ENCODE peak calls at places on chromosomes 3 and 15, in four cellular contexts. One of them, this sample, is unnamed.

GRCh38 chr3:107928084-107928445 is 162.8 kb downstream of the CD47 start:
- DNase-seq in tibial artery: no peak
- DNase-seq in AG09319: no peak
- DNase-seq in PC-9: no peak
- DNase-seq in this sample: no peak

GRCh38 chr15:68585574-68586273 is 6.9 kb downstream of the CORO2B start:
- DNase-seq in tibial artery: peak
- DNase-seq in AG09319: no peak
- DNase-seq in PC-9: no peak
- DNase-seq in this sample: no peak

GRCh38 chr15:72968531-72968922 is 83.7 kb upstream of the NEO1 start:
- DNase-seq in tibial artery: no peak
- DNase-seq in AG09319: no peak
- DNase-seq in PC-9: no peak
- DNase-seq in this sample: no peak

GRCh38 chr15:97904196-97904572 is 56.3 kb upstream of the ARRDC4 start:
- DNase-seq in tibial artery: peak
- DNase-seq in AG09319: peak
- DNase-seq in PC-9: peak
- DNase-seq in this sample: peak

GRCh38 chr15:62020576-62021160 is 39.6 kb downstream of the VPS13C start:
- DNase-seq in tibial artery: no peak
- DNase-seq in AG09319: no peak
- DNase-seq in PC-9: no peak
- DNase-seq in this sample: no peak

GRCh38 chr3:82641701-82642100 is 880.3 kb upstream of the GBE1 start:
- DNase-seq in tibial artery: no peak
- DNase-seq in AG09319: no peak
- DNase-seq in PC-9: no peak
- DNase-seq in this sample: no peak

GRCh38 chr3:193714523-193715137 is 121.6 kb downstream of the OPA1 start:
- DNase-seq in tibial artery: no peak
- DNase-seq in AG09319: no peak
- DNase-seq in PC-9: no peak
- DNase-seq in this sample: no peak

GRCh38 chr3:121747976-121748375 is 1.6 kb downstream of the GOLGB1 start:
- DNase-seq in tibial artery: no peak
- DNase-seq in AG09319: no peak
- DNase-seq in PC-9: no peak
- DNase-seq in this sample: no peak

GRCh38 chr3:150237490-150237889 is 170.6 kb upstream of the TSC22D2 start:
- DNase-seq in tibial artery: no peak
- DNase-seq in AG09319: no peak
- DNase-seq in PC-9: peak
- DNase-seq in this sample: no peak

GRCh38 chr3:150240891-150241290 is 167.2 kb upstream of the TSC22D2 start:
- DNase-seq in tibial artery: no peak
- DNase-seq in AG09319: no peak
- DNase-seq in PC-9: no peak
- DNase-seq in this sample: no peak

GRCh38 chr3:150239764-150240163 is 168.3 kb upstream of the TSC22D2 start:
- DNase-seq in tibial artery: no peak
- DNase-seq in AG09319: no peak
- DNase-seq in PC-9: no peak
- DNase-seq in this sample: no peak

GRCh38 chr3:150238043-150238802 is 169.9 kb upstream of the TSC22D2 start:
- DNase-seq in tibial artery: no peak
- DNase-seq in AG09319: no peak
- DNase-seq in PC-9: peak
- DNase-seq in this sample: no peak

DNA sequence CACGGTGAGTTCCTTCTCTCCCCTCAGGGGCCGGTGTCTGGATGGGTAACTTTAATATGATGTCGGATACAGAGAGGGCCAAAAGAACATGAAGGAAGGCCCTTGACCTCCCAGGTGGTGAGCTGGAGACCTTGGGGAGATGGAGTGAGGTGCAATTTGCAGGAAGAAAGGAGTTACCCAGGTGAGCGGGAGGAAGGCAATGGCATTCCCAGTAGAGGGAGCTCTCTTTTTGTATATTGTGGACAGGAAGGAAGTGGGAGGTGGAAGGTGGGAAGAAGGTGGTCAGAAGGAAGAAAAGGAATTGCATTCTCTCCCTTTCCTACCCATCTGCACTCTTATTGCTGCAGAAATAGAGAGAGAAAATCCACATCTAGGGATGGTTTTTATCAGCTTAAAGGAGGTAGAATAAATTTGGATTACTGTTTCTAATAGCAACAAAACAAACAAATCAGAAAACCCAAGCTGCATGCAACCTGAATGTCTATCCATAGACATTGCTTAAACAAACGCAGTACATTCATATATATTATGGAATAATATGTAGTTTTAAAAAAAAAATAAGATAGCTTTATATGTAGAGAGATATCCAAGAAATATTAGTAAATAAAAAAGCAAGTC is 169.0 kb upstream of the TSC22D2 start:
- DNase-seq in tibial artery: no peak
- DNase-seq in AG09319: no peak
- DNase-seq in PC-9: peak
- DNase-seq in this sample: no peak
- TF ChIP-seq CTCF in tibial artery: no peak
- TF ChIP-seq CTCF in AG09319: peak
- TF ChIP-seq CTCF in PC-9: peak
- TF ChIP-seq CTCF in this sample: peak

GRCh38 chr3:123629747-123630047 is 44.8 kb upstream of the HACD2 start:
- DNase-seq in tibial artery: no peak
- DNase-seq in AG09319: no peak
- DNase-seq in PC-9: no peak
- DNase-seq in this sample: no peak
- TF ChIP-seq CTCF in tibial artery: no peak
- TF ChIP-seq CTCF in AG09319: no peak
- TF ChIP-seq CTCF in PC-9: peak
- TF ChIP-seq CTCF in this sample: no peak

DNA sequence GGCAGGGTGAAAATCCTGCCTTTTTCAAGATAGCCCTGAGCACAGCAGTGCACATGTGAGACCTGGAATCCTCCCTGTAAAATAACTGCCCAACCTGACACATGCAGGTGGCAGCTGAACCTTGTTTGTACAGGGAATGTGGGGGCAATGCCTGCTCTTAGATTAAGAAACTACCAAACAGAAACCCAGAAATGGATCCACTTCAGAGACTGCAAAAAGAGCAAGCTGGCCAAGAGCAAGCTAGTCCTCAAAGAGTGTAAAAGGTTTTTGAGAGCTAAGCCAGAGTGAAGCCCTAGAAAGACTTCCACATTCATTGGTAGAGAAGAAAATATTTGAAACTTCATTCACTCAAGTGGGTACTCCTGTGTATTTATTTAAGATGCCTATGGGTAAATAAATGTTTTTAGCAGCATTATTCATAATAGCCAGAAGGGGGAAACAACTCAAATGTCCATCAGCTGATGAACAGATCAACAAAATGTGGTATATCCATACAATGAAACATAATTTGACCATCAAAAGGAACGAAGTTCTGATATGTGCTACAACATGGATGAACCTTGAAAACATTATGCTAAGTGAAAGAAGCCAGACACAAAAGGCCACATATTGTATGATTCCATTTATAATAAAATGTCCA is 96.0 kb upstream of the TSC22D2 start:
- DNase-seq in tibial artery: no peak
- DNase-seq in AG09319: no peak
- DNase-seq in PC-9: no peak
- DNase-seq in this sample: no peak
- TF ChIP-seq CTCF in tibial artery: no peak
- TF ChIP-seq CTCF in AG09319: no peak
- TF ChIP-seq CTCF in PC-9: peak
- TF ChIP-seq CTCF in this sample: no peak

GRCh38 chr3:57112206-57112605 is 51.7 kb downstream of the SPATA12 start:
- DNase-seq in tibial artery: no peak
- DNase-seq in AG09319: no peak
- DNase-seq in PC-9: no peak
- DNase-seq in this sample: no peak
- TF ChIP-seq CTCF in tibial artery: no peak
- TF ChIP-seq CTCF in AG09319: peak
- TF ChIP-seq CTCF in PC-9: peak
- TF ChIP-seq CTCF in this sample: peak

GRCh38 chr15:93399121-93399520 is 310.1 kb upstream of the RGMA start:
- DNase-seq in tibial artery: no peak
- DNase-seq in AG09319: no peak
- DNase-seq in PC-9: no peak
- DNase-seq in this sample: no peak
- TF ChIP-seq CTCF in tibial artery: no peak
- TF ChIP-seq CTCF in AG09319: no peak
- TF ChIP-seq CTCF in PC-9: no peak
- TF ChIP-seq CTCF in this sample: no peak

DNA sequence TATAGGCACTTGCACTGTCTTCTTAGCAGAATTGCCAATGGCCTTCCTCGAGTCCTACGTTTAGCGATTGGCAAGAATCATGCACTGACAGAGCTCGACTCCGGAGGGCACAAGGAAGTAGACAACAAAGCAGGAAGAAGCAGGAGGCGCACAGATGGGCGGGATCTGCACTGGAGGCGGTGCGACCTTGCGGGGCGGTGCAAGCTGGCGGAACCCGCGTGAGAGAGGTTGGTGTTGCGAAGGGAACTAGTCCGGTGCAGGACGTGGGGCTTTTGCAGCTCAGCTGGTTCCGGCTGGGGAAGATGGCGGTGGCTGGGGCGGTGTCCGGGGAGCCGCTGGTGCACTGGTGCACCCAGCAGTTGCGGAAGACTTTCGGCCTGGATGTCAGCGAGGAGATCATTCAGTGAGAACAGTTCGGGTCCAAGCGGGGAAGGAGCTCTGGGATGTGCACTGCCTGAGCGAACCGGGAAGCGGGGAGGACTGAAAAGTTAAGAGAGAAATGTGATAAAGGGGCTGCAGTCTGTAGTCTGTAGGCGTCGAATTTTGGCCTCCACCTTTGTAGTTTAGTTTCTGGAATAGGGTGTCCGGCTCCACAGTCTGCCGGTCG is at the start of gene TRIP4:
- DNase-seq in tibial artery: peak
- DNase-seq in AG09319: peak
- DNase-seq in PC-9: peak
- DNase-seq in this sample: peak
- TF ChIP-seq CTCF in tibial artery: no peak
- TF ChIP-seq CTCF in AG09319: peak
- TF ChIP-seq CTCF in PC-9: no peak
- TF ChIP-seq CTCF in this sample: no peak

DNA sequence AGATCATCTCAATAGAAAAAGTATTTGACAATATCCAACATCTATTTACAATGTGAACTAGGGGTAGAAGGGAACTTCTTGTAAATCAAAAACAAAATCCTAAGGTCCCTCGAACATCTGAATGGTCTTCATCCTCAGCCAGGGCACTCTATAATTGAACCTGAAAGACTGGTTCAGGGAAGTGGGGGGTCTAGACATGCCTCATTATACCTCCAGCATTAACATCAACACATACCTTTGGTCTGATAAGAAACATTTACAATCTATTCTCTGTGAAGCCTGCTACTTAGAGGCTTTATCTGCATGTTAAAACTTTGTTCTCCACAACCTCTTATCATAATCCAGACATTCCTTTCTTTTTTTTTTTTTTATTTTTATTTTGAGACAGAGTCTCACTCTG is 211.8 kb downstream of the CTNNB1 start:
- DNase-seq in tibial artery: no peak
- DNase-seq in AG09319: no peak
- DNase-seq in PC-9: no peak
- DNase-seq in this sample: no peak
- TF ChIP-seq CTCF in tibial artery: no peak
- TF ChIP-seq CTCF in AG09319: no peak
- TF ChIP-seq CTCF in PC-9: no peak
- TF ChIP-seq CTCF in this sample: no peak

GRCh38 chr3:85821130-85821756 is 862.5 kb downstream of the CADM2 start:
- DNase-seq in tibial artery: no peak
- DNase-seq in AG09319: no peak
- DNase-seq in PC-9: no peak
- DNase-seq in this sample: no peak
- TF ChIP-seq CTCF in tibial artery: no peak
- TF ChIP-seq CTCF in AG09319: no peak
- TF ChIP-seq CTCF in PC-9: peak
- TF ChIP-seq CTCF in this sample: peak

GRCh38 chr15:96356494-96357455 is 26.3 kb downstream of the NR2F2 start:
- DNase-seq in tibial artery: peak
- DNase-seq in AG09319: no peak
- DNase-seq in PC-9: peak
- DNase-seq in this sample: peak
- TF ChIP-seq CTCF in tibial artery: peak
- TF ChIP-seq CTCF in AG09319: peak
- TF ChIP-seq CTCF in PC-9: peak
- TF ChIP-seq CTCF in this sample: peak

GRCh38 chr3:67416703-67417102 is 237.7 kb downstream of the SUCLG2 start:
- DNase-seq in tibial artery: no peak
- DNase-seq in AG09319: no peak
- DNase-seq in PC-9: no peak
- DNase-seq in this sample: no peak
- TF ChIP-seq CTCF in tibial artery: no peak
- TF ChIP-seq CTCF in AG09319: no peak
- TF ChIP-seq CTCF in PC-9: no peak
- TF ChIP-seq CTCF in this sample: no peak